ENCODE peak calls at places on chromosomes 12 and 14, in four cellular contexts. N, Q, E and I are unnamed samples.

GRCh38 chr12:124533456-124533855 is 34.0 kb downstream of the NCOR2 start:
- DNase-seq in N (no peak), Q (no peak), E (no peak), I (no peak)

GRCh38 chr12:128813883-128814282 is 9.9 kb downstream of the SLC15A4 start:
- DNase-seq in N (no peak), Q (no peak), E (no peak), I (no peak)

GRCh38 chr14:42806909-42807315 is 1200.2 kb downstream of the LRFN5 start:
- DNase-seq in N (no peak), Q (no peak), E (no peak), I (no peak)

GRCh38 chr12:56188786-56189335 is 422 bp downstream of the SMARCC2 start:
- DNase-seq in N (peak), Q (no peak), E (peak), I (no peak)

GRCh38 chr14:41051801-41052200 is 554.9 kb upstream of the LRFN5 start:
- DNase-seq in N (no peak), Q (no peak), E (no peak), I (no peak)

GRCh38 chr14:73977896-73978295 is 27.8 kb downstream of the COQ6 start:
- DNase-seq in N (no peak), Q (no peak), E (no peak), I (no peak)

GRCh38 chr14:76112889-76113611 is 38.7 kb upstream of the GPATCH2L start:
- DNase-seq in N (no peak), Q (no peak), E (no peak), I (no peak)

GRCh38 chr12:113934946-113935345 is 31.2 kb downstream of the RBM19 start:
- DNase-seq in N (no peak), Q (no peak), E (no peak), I (no peak)

GRCh38 chr12:24948452-24948815 is 467 bp downstream of the BCAT1 start:
- DNase-seq in N (peak), Q (no peak), E (peak), I (no peak)

GRCh38 chr12:64890873-64891468 is 66.5 kb downstream of the TBC1D30 start:
- DNase-seq in N (peak), Q (peak), E (peak), I (peak)

GRCh38 chr14:36664322-36665193 is 2.9 kb downstream of the PAX9 start:
- DNase-seq in N (no peak), Q (no peak), E (no peak), I (no peak)

GRCh38 chr14:34018125-34018524 is 67.3 kb upstream of the EGLN3 start:
- DNase-seq in N (no peak), Q (no peak), E (no peak), I (peak)
- H3K4me3 ChIP-seq in N (no peak), Q (no peak), E (no peak), I (no peak)

GRCh38 chr14:100011568-100012325 is 53.5 kb upstream of the EVL start:
- DNase-seq in N (no peak), Q (no peak), E (no peak), I (no peak)
- H3K4me3 ChIP-seq in N (no peak), Q (no peak), E (no peak), I (no peak)

GRCh38 chr12:106517314-106517713 is 65.5 kb upstream of the RFX4 start:
- DNase-seq in N (no peak), Q (no peak), E (no peak), I (no peak)

GRCh38 chr12:106519587-106519986 is 63.2 kb upstream of the RFX4 start:
- DNase-seq in N (no peak), Q (no peak), E (no peak), I (no peak)

GRCh38 chr12:106522708-106523107 is 60.1 kb upstream of the RFX4 start:
- DNase-seq in N (no peak), Q (no peak), E (no peak), I (no peak)

GRCh38 chr12:106527356-106527755 is 55.4 kb upstream of the RFX4 start:
- DNase-seq in N (no peak), Q (no peak), E (no peak), I (no peak)

DNA sequence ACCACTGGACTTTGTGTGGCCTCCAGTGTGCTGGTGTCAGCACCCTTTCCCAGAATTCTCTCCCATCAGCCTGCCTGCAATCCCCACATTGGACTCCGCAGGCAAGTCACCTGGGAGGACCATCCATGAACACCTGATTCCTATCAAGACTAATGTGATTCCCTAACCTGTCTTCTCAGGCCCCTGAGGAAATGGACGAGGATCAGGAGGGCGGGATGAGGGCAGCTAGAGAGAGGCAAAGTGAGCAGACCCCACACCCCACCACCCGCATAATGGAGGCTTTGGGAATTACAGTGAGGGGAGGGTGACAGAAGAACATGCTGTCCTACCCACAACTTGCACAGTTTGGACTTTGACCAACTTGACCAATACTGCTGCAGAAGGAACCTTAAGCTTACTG is 60.9 kb upstream of the RFX4 start:
- DNase-seq in N (no peak), Q (no peak), E (no peak), I (no peak)
- H3K4me3 ChIP-seq in N (no peak), Q (no peak), E (no peak), I (no peak)

DNA sequence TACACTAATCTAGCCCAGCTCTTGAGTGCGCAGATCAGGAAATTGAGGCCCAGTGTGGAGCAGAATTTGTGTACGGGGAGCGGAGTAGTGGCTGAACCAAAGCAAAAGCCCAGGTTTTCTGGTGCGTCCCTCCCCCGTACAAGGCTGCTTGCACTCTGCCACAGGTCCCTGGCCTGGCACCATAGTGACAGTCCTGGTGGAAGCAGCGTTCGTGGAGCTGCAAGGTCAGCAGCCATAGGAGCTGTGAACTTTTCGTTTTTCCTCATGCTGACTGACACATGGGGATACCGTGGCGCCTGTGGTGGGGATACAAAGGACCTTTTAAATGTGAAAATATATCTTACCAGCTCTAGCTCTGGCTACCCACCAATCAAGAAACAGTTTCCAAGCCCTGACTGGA is 1.8 kb downstream of the EVL start:
- DNase-seq in N (peak), Q (no peak), E (no peak), I (no peak)
- H3K4me3 ChIP-seq in N (peak), Q (no peak), E (no peak), I (peak)

GRCh38 chr12:46217686-46218508 is 50.9 kb downstream of the SLC38A1 start:
- DNase-seq in N (peak), Q (no peak), E (no peak), I (peak)
- H3K4me3 ChIP-seq in N (peak), Q (no peak), E (no peak), I (peak)

DNA sequence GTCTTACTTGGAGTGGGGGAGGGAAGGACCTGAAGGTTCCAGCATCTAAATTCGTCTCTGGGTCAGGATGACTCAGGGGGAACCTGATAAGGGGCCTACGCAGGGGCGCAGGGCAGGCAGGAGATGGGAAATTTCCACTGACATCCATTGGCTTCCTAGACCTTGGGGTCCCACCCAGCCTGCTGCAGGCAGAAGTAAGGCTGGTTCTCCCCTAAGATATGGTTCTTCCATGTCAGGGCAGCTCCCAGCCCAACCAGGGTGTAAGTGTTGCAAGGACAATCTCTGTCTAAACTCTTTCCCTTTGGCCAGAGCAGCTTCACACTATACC is 2.1 kb upstream of the NDRG2 start:
- DNase-seq in N (no peak), Q (no peak), E (no peak), I (no peak)
- H3K4me3 ChIP-seq in N (no peak), Q (no peak), E (no peak), I (no peak)

DNA sequence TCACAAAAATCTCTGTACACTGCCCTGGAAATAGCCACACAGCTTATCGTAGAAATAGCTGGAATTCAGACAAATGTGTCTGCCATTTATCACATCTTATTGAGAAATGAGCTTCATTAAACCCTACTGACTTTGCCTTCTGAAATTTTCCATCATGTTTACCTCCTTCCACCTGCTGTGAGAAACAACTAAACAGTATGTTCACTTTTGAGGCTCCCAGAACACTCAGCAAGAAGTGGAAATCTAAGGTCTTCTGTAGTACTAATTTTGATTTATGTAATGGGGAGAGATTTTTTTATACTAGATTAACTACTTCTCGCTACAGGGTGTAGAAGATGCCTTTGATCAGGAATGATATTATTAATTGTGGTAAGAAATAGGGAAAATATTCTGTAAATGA is 268.0 kb downstream of the KCNC2 start:
- DNase-seq in N (no peak), Q (no peak), E (no peak), I (no peak)
- H3K4me3 ChIP-seq in N (no peak), Q (no peak), E (no peak), I (no peak)